ENCODE peak calls at places on chromosomes 12 and 14, in eight cellular contexts. S, I, K, F, O, Q, C and M are unnamed samples.

GRCh38 chr14:23631702-23632460 is 4.3 kb upstream of the DHRS2 start:
- DNase-seq in S (peak), O (peak), Q (peak), C (peak), I (peak), F (peak), K (peak), M (peak)

GRCh38 chr14:68182492-68182891 is 362.9 kb downstream of the RAD51B start:
- DNase-seq in S (no peak), C (no peak), O (no peak), I (no peak), K (no peak), F (no peak), Q (no peak), M (no peak)

GRCh38 chr12:124109760-124110159 is 136.7 kb downstream of the ZNF664 start:
- DNase-seq in I (no peak), S (no peak), C (peak), F (no peak), O (no peak), Q (no peak), K (no peak), M (no peak)

GRCh38 chr12:121132601-121133481 is at the start of gene P2RX7:
- DNase-seq in C (peak), K (peak), F (peak), Q (peak), S (peak), O (peak), I (peak), M (peak)

GRCh38 chr12:58171914-58172313 is 230.5 kb downstream of the ATP23 start:
- DNase-seq in F (no peak), S (no peak), K (no peak), C (no peak), I (no peak), O (no peak), Q (no peak), M (no peak)

GRCh38 chr12:9619411-9620179 is 11.9 kb upstream of the KLRB1 start:
- DNase-seq in O (no peak), F (no peak), I (no peak), S (no peak), Q (no peak), K (no peak), C (no peak), M (no peak)

GRCh38 chr14:23675906-23676305 is 39.7 kb downstream of the DHRS2 start:
- DNase-seq in Q (no peak), O (no peak), I (no peak), F (no peak), K (no peak), S (no peak), C (no peak), M (no peak)

GRCh38 chr12:49562233-49562632 is 5.7 kb downstream of the MCRS1 start:
- DNase-seq in O (no peak), C (no peak), K (no peak), F (no peak), Q (no peak), I (no peak), S (no peak), M (no peak)

GRCh38 chr12:68240975-68241374 is 12.4 kb downstream of the IL22 start:
- DNase-seq in S (no peak), F (peak), C (peak), O (no peak), K (peak), I (no peak), Q (peak), M (peak)

GRCh38 chr12:105444050-105444808 is 113.7 kb downstream of the C12orf75 start:
- DNase-seq in Q (no peak), F (no peak), I (no peak), S (no peak), C (no peak), K (no peak), O (no peak), M (no peak)

GRCh38 chr14:54722791-54723432 is 156.0 kb downstream of the SAMD4A start:
- DNase-seq in O (no peak), F (no peak), C (peak), S (no peak), I (peak), K (no peak), Q (no peak), M (no peak)

GRCh38 chr12:30088259-30088995 is 304.7 kb upstream of the TMTC1 start:
- DNase-seq in C (no peak), F (no peak), S (no peak), O (no peak), K (no peak), Q (no peak), I (no peak), M (no peak)

GRCh38 chr12:5328669-5329068 is 103.2 kb upstream of the NTF3 start:
- DNase-seq in K (no peak), S (no peak), O (no peak), Q (no peak), F (no peak), I (no peak), C (no peak), M (no peak)

GRCh38 chr12:91877461-91878230 is 268.0 kb downstream of the BTG1 start:
- DNase-seq in K (peak), I (no peak), S (peak), F (peak), Q (peak), O (no peak), C (no peak), M (peak)

GRCh38 chr14:91509083-91509877 is 830 bp downstream of the PPP4R3A start:
- DNase-seq in Q (no peak), K (peak), S (peak), C (peak), I (no peak), F (peak), O (peak), M (peak)

GRCh38 chr14:98470663-98471062 is 801.3 kb downstream of the BCL11B start:
- DNase-seq in I (no peak), S (no peak), C (no peak), O (no peak), K (no peak), F (no peak), Q (no peak), M (no peak)

GRCh38 chr14:99660794-99661193 is 15.9 kb downstream of the HHIPL1 start:
- DNase-seq in S (no peak), O (no peak), K (no peak), C (no peak), I (no peak), F (no peak), Q (no peak), M (no peak)

GRCh38 chr14:24813819-24814259 is 179.8 kb upstream of the GZMB start:
- DNase-seq in S (no peak), F (no peak), Q (no peak), I (no peak), O (no peak), C (no peak), K (no peak), M (no peak)

GRCh38 chr14:60151715-60152114 is 13.5 kb downstream of the DHRS7 start:
- DNase-seq in C (peak), O (peak), S (peak), K (peak), I (peak), F (peak), Q (peak), M (peak)

GRCh38 chr14:23294734-23295561 is 7.7 kb downstream of the PPP1R3E start:
- DNase-seq in K (no peak), Q (no peak), C (no peak), F (peak), S (peak), I (peak), O (peak), M (peak)

GRCh38 chr12:121252712-121253345 is 42.9 kb downstream of the P2RX4 start:
- DNase-seq in K (no peak), O (no peak), Q (no peak), F (no peak), C (no peak), I (no peak), S (no peak), M (no peak)

GRCh38 chr14:100540141-100540925 is 46.9 kb downstream of the BEGAIN start:
- DNase-seq in K (no peak), F (no peak), Q (no peak), I (no peak), C (no peak), O (no peak), S (no peak), M (no peak)

GRCh38 chr14:38948171-38948570 is 154.9 kb downstream of the SEC23A start:
- DNase-seq in F (no peak), I (peak), Q (no peak), O (no peak), S (no peak), K (no peak), C (no peak), M (no peak)

GRCh38 chr14:54901380-54902142 is 1.1 kb downstream of the GCH1 start:
- DNase-seq in O (no peak), K (no peak), I (no peak), F (peak), C (peak), S (no peak), Q (no peak), M (no peak)

GRCh38 chr14:102508774-102509743 is 517 bp downstream of the ANKRD9 start:
- DNase-seq in Q (no peak), O (no peak), K (no peak), I (peak), C (no peak), F (no peak), S (peak), M (no peak)

GRCh38 chr14:102491366-102491765 is 18.2 kb downstream of the ANKRD9 start:
- DNase-seq in I (no peak), S (no peak), F (no peak), K (no peak), C (no peak), O (no peak), Q (no peak), M (no peak)

GRCh38 chr12:109727746-109728726 is 14.4 kb downstream of the FAM222A start:
- DNase-seq in F (no peak), S (no peak), C (no peak), I (no peak), O (no peak), Q (no peak), K (no peak), M (no peak)

GRCh38 chr14:71933026-71933587 is 878 bp downstream of the RGS6 start:
- DNase-seq in S (no peak), Q (no peak), I (no peak), O (peak), C (no peak), K (no peak), F (no peak), M (no peak)

GRCh38 chr12:60020068-60020467 is 424.2 kb downstream of the SLC16A7 start:
- DNase-seq in I (no peak), C (no peak), O (no peak), S (no peak), K (no peak), F (no peak), Q (no peak), M (no peak)

GRCh38 chr14:62776300-62776699 is 269.0 kb downstream of the KCNH5 start:
- DNase-seq in S (no peak), C (no peak), Q (no peak), I (no peak), K (no peak), F (no peak), O (no peak), M (no peak)

GRCh38 chr12:8662592-8662991 is at the start of gene MFAP5:
- DNase-seq in Q (no peak), O (no peak), C (no peak), I (no peak), K (no peak), F (no peak), S (no peak), M (no peak)

GRCh38 chr12:120693848-120694247 is 6.9 kb downstream of the MLEC start:
- DNase-seq in K (no peak), F (no peak), I (no peak), O (no peak), S (no peak), Q (no peak), C (no peak), M (no peak)

GRCh38 chr12:53798575-53798974 is 46.8 kb upstream of the CISTR start:
- DNase-seq in K (no peak), C (no peak), O (no peak), I (peak), F (no peak), S (no peak), Q (no peak), M (no peak)

GRCh38 chr14:100904307-100905019 is 941 bp upstream of the RTL1 start:
- DNase-seq in C (no peak), Q (no peak), O (no peak), F (no peak), I (no peak), S (no peak), K (no peak), M (no peak)

GRCh38 chr12:120229583-120230325 is 28.8 kb upstream of the RPLP0 start:
- DNase-seq in C (no peak), F (no peak), K (no peak), I (no peak), Q (no peak), S (no peak), O (no peak), M (no peak)

GRCh38 chr12:44101470-44101869 is 265.6 kb downstream of the TMEM117 start:
- DNase-seq in C (no peak), O (no peak), S (no peak), I (no peak), K (no peak), Q (no peak), F (no peak), M (no peak)

GRCh38 chr14:71728386-71728785 is 203.8 kb upstream of the RGS6 start:
- DNase-seq in I (no peak), S (no peak), Q (no peak), K (no peak), C (no peak), O (no peak), F (no peak), M (no peak)